ENCODE peak calls at places on chromosomes 4 and X, in ten cellular contexts. One of them, this sample, is unnamed.

GRCh38 chrX:107712231-107713204 is 63.1 kb downstream of the TSC22D3 start:
- DNase-seq in dermis blood vessel endothelial cell: peak
- DNase-seq in immature natural killer cell: peak
- DNase-seq in HT-29: no peak
- DNase-seq in uterus: peak
- DNase-seq in Calu3: no peak
- DNase-seq in posterior vena cava: no peak
- DNase-seq in NCI-H1092: no peak
- DNase-seq in ELF-1: no peak
- DNase-seq in NCI-H146: no peak
- DNase-seq in this sample: peak

GRCh38 chrX:124573458-124573857 is 227.1 kb downstream of the SH2D1A start:
- DNase-seq in NCI-H146: no peak
- DNase-seq in immature natural killer cell: no peak
- DNase-seq in posterior vena cava: no peak
- DNase-seq in NCI-H1092: no peak
- DNase-seq in HT-29: no peak
- DNase-seq in uterus: no peak
- DNase-seq in dermis blood vessel endothelial cell: no peak
- DNase-seq in Calu3: no peak
- DNase-seq in ELF-1: no peak
- DNase-seq in this sample: no peak

GRCh38 chrX:103726477-103726876 is 15.8 kb downstream of the TMEM31 start:
- DNase-seq in posterior vena cava: no peak
- DNase-seq in dermis blood vessel endothelial cell: no peak
- DNase-seq in uterus: no peak
- DNase-seq in ELF-1: no peak
- DNase-seq in immature natural killer cell: no peak
- DNase-seq in Calu3: no peak
- DNase-seq in HT-29: no peak
- DNase-seq in NCI-H1092: no peak
- DNase-seq in NCI-H146: peak
- DNase-seq in this sample: no peak

GRCh38 chr4:610411-611261 is 14.7 kb upstream of the PDE6B start:
- DNase-seq in posterior vena cava: peak
- DNase-seq in HT-29: peak
- DNase-seq in dermis blood vessel endothelial cell: peak
- DNase-seq in immature natural killer cell: no peak
- DNase-seq in Calu3: peak
- DNase-seq in NCI-H1092: peak
- DNase-seq in NCI-H146: peak
- DNase-seq in uterus: no peak
- DNase-seq in ELF-1: peak
- DNase-seq in this sample: no peak

GRCh38 chr4:173130671-173131070 is 37.9 kb upstream of the GALNT7 start:
- DNase-seq in uterus: no peak
- DNase-seq in dermis blood vessel endothelial cell: no peak
- DNase-seq in HT-29: no peak
- DNase-seq in immature natural killer cell: no peak
- DNase-seq in NCI-H1092: no peak
- DNase-seq in Calu3: no peak
- DNase-seq in ELF-1: no peak
- DNase-seq in posterior vena cava: no peak
- DNase-seq in NCI-H146: no peak
- DNase-seq in this sample: no peak

GRCh38 chrX:16934212-16934611 is 12.2 kb upstream of the REPS2 start:
- DNase-seq in HT-29: no peak
- DNase-seq in Calu3: no peak
- DNase-seq in posterior vena cava: no peak
- DNase-seq in dermis blood vessel endothelial cell: no peak
- DNase-seq in immature natural killer cell: no peak
- DNase-seq in uterus: no peak
- DNase-seq in NCI-H1092: no peak
- DNase-seq in NCI-H146: no peak
- DNase-seq in ELF-1: no peak
- DNase-seq in this sample: no peak

GRCh38 chrX:40008841-40009461 is 88.8 kb downstream of the BCOR start:
- DNase-seq in Calu3: no peak
- DNase-seq in posterior vena cava: peak
- DNase-seq in uterus: peak
- DNase-seq in HT-29: no peak
- DNase-seq in immature natural killer cell: no peak
- DNase-seq in NCI-H146: peak
- DNase-seq in dermis blood vessel endothelial cell: peak
- DNase-seq in NCI-H1092: peak
- DNase-seq in ELF-1: peak
- DNase-seq in this sample: no peak

GRCh38 chrX:11757397-11757728 is 674 bp upstream of the MSL3 start:
- DNase-seq in NCI-H146: no peak
- DNase-seq in Calu3: no peak
- DNase-seq in posterior vena cava: no peak
- DNase-seq in NCI-H1092: no peak
- DNase-seq in immature natural killer cell: no peak
- DNase-seq in dermis blood vessel endothelial cell: no peak
- DNase-seq in HT-29: no peak
- DNase-seq in uterus: peak
- DNase-seq in ELF-1: no peak
- DNase-seq in this sample: no peak

GRCh38 chrX:63855896-63856295 is 70.9 kb upstream of the ARHGEF9 start:
- DNase-seq in HT-29: no peak
- DNase-seq in Calu3: no peak
- DNase-seq in dermis blood vessel endothelial cell: no peak
- DNase-seq in NCI-H1092: no peak
- DNase-seq in uterus: no peak
- DNase-seq in ELF-1: no peak
- DNase-seq in NCI-H146: no peak
- DNase-seq in posterior vena cava: no peak
- DNase-seq in immature natural killer cell: no peak
- DNase-seq in this sample: no peak

This sample was measured in CD4-positive, CD25-positive, alpha-beta regulatory T cell.